ENCODE peak calls at places on chromosomes 16 and 17, in seven cellular contexts. T is body of pancreas, C is RWPE2, X is pancreas, R is nephron progenitor cell, I is fibroblast of lung, E is IMR-90. D is an unnamed sample.
A peak's percentile ranks its signal among the peaks of the same experiment; 100 is the strongest.

GRCh38 chr16:88532434-88533241 is 37.6 kb upstream of the ZC3H18 start:
- DNase-seq in T (peak; percentile 35), C (no peak), X (no peak), R (no peak), I (no peak), E (no peak), D (no peak)

GRCh38 chr17:32873114-32873513 is 3.8 kb downstream of the MYO1D start:
- DNase-seq in T (no peak), C (no peak), X (no peak), R (no peak), I (no peak), E (no peak), D (no peak)

GRCh38 chr17:30450125-30451027 is 26.8 kb upstream of the GOSR1 start:
- DNase-seq in T (no peak), C (no peak), X (no peak), R (no peak), I (peak; percentile 61), E (peak; percentile 33), D (no peak)

GRCh38 chr16:1678500-1679098 is 520 bp downstream of the JPT2 start:
- DNase-seq in T (peak; percentile 55), C (peak; percentile 73), X (peak; percentile 40), R (no peak), I (peak; percentile 31), E (peak; percentile 24), D (no peak)

GRCh38 chr17:29954405-29954804 is 13.0 kb downstream of the EFCAB5 start:
- DNase-seq in T (no peak), C (no peak), X (no peak), R (no peak), I (no peak), E (no peak), D (no peak)

GRCh38 chr17:49471089-49471683 is 23.9 kb upstream of the NGFR start:
- DNase-seq in T (no peak), C (no peak), X (no peak), R (no peak), I (no peak), E (no peak), D (no peak)

GRCh38 chr17:69506489-69506888 is 92.0 kb downstream of the MAP2K6 start:
- DNase-seq in T (no peak), C (no peak), X (no peak), R (no peak), I (no peak), E (no peak), D (no peak)

GRCh38 chr17:9484789-9485188 is 90.8 kb downstream of the STX8 start:
- DNase-seq in T (no peak), C (no peak), X (no peak), R (no peak), I (peak; percentile 10), E (peak; percentile 45), D (no peak)

GRCh38 chr16:2904100-2904921 is 7.4 kb upstream of the FLYWCH1 start:
- DNase-seq in T (peak; percentile 88), C (peak; percentile 78), X (peak; percentile 80), R (peak; percentile 85), I (peak; percentile 84), E (peak; percentile 77), D (peak; percentile 60)

GRCh38 chr17:79966681-79967080 is 69.0 kb downstream of the TBC1D16 start:
- DNase-seq in T (no peak), C (no peak), X (no peak), R (no peak), I (no peak), E (no peak), D (no peak)

GRCh38 chr16:88329726-88330700 is 52.7 kb upstream of the ZNF469 start:
- DNase-seq in T (no peak), C (no peak), X (no peak), R (no peak), I (no peak), E (no peak), D (no peak)

GRCh38 chr17:74573169-74573568 is 5.9 kb upstream of the CD300H start:
- DNase-seq in T (no peak), C (no peak), X (no peak), R (no peak), I (no peak), E (no peak), D (no peak)

GRCh38 chr17:7427549-7427948 is 1.1 kb upstream of the SPEM3 start:
- DNase-seq in T (no peak), C (no peak), X (no peak), R (no peak), I (no peak), E (no peak), D (no peak)

GRCh38 chr17:56680676-56681075 is 87.2 kb downstream of the NOG start:
- DNase-seq in T (no peak), C (no peak), X (no peak), R (no peak), I (no peak), E (no peak), D (no peak)

GRCh38 chr17:5769936-5770335 is 185.6 kb upstream of the NLRP1 start:
- DNase-seq in T (peak; percentile 7), C (no peak), X (no peak), R (peak; percentile 47), I (peak; percentile 7), E (no peak), D (no peak)

GRCh38 chr16:86392751-86393150 is 117.6 kb upstream of the FOXF1 start:
- DNase-seq in T (no peak), C (no peak), X (no peak), R (no peak), I (no peak), E (peak; percentile 70), D (no peak)

GRCh38 chr16:67302076-67302475 is 22.7 kb downstream of the PLEKHG4 start:
- DNase-seq in T (no peak), C (no peak), X (no peak), R (no peak), I (no peak), E (no peak), D (no peak)

GRCh38 chr16:67304006-67304405 is 22.5 kb downstream of the KCTD19 start:
- DNase-seq in T (no peak), C (no peak), X (no peak), R (no peak), I (no peak), E (no peak), D (no peak)

GRCh38 chr16:67301080-67301757 is 21.9 kb downstream of the PLEKHG4 start:
- DNase-seq in T (no peak), C (no peak), X (no peak), R (no peak), I (no peak), E (no peak), D (no peak)

GRCh38 chr16:67302882-67303434 is 23.6 kb downstream of the KCTD19 start:
- DNase-seq in T (no peak), C (no peak), X (no peak), R (no peak), I (no peak), E (no peak), D (no peak)

DNA sequence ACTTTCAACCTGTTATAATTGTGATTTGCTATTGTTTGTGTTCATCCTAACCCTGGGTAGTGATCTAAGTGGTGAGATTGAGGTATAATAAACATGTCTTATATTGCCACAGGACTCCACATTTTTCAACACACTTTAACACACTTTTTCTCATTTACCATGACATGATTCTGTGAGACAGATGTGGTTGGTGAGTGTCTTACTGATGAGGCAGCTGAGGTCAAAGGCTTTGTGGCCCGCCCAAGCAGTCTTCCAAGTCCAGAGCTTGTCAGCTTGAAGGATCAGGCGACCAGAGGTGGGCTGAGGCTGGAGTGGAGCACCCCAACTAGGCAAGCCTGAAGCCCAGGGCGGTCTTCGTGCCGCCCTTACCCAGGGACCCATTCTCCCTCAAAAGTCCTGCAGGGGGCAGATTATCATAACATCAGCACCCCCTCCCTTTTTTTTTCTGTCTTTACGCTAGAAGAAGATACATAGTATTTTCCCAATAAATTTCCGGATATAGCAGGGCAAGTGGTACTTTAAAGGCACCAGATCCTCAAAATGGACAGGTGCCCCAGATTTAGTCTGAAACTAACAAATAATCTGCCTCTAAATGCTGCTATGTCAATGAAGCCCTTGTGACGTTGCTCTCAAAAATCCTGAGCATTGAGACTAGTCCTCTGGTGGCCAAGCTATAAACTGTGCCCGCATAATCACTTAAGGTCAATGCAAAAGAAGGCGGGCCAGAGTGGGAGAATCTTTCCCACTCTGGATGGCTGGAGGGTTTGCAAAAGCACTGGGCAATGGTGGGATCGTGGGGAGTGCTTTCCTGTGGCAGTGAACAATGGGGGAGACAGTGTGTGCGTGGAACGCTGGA is 21.1 kb downstream of the KCTD19 start:
- DNase-seq in T (no peak), C (no peak), X (no peak), R (no peak), I (no peak), E (no peak), D (no peak)
- TF ChIP-seq CTCF in T (no peak), C (no peak), X (no peak), R (no peak), I (no peak), E (no peak), D (no peak)

GRCh38 chr17:45306623-45307022 is 10.2 kb downstream of the MAP3K14 start:
- DNase-seq in T (no peak), C (no peak), X (no peak), R (no peak), I (no peak), E (no peak), D (no peak)
- TF ChIP-seq CTCF in T (no peak), C (no peak), X (no peak), R (no peak), I (no peak), E (no peak), D (no peak)

DNA sequence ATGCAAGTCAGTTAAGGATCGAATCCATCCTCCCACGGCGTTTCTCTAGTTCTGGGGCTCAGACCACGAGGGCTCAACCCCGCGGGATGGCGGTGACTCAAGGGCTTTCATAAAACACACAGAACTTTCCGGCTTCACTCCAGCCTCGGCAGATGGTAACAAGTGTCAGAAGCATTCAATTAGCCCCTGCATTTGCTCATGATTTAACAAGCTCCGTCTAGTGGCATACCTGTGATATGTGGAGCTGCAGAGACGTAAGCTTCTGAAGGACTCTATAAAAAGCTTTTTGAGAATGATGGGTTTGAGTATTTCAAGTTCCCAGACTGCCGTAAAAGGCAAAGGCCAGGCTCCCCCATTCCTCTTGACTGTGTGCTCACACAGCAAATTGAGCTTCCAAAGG is 91.3 kb upstream of the SEC14L1 start:
- DNase-seq in T (no peak), C (no peak), X (no peak), R (no peak), I (no peak), E (no peak), D (no peak)
- TF ChIP-seq CTCF in T (no peak), C (no peak), X (no peak), R (no peak), I (no peak), E (no peak), D (no peak)

DNA sequence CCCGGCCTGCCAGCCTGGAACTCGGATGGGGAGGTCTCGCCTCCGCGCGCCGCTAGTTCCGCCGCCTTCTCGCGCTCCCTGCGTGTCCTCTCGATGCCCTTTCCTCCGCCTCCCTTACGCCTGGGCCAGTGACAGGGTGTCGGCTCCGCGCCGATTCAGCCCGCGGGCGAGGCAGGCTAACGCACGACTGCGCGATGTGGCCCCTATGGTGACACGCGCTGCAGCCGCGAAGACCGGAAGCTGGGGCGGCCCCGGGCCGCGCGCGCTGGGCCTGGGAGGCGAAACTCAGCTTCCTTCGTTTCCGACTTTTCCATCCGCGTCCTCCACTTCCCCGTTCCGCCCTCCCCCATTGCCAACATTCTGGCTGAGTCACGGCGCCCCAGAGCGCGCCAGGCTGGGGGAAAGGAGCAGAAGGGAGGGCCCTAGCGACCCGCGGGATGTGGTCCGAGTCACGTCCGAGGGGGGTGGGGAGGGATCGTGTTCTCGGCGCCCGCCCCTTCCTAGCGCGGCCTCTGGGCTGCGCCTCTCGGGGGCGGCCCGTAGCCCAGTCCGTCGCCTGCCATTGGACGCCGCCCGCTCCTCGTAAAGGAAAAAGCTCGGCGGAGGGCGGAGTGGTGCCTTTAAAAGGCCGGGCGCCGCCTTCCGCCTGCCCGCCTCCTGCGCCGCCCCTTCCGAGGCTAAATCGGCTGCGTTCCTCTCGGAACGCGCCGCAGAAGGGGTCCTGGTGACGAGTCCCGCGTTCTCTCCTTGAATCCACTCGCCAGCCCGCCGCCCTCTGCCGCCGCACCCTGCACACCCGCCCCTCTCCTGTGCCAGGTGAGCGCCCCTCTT is at the start of gene ALDOA:
- DNase-seq in T (peak; percentile 98), C (peak; percentile 99), X (peak; percentile 97), R (peak; percentile 91), I (peak; percentile 98), E (peak; percentile 98), D (peak; percentile 98)
- TF ChIP-seq CTCF in T (no peak), C (no peak), X (no peak), R (no peak), I (no peak), E (no peak), D (no peak)

D was measured in AG09319.